ENCODE peak calls at places on chromosomes 5 and 9, in four cellular contexts. H, M, O and W are unnamed samples.

GRCh38 chr5:133924221-133924920 is 44.1 kb downstream of the C5orf15 start:
- DNase-seq in H (no peak), M (no peak), O (no peak), W (no peak)

GRCh38 chr5:141747152-141747640 is 65.2 kb upstream of the ARAP3 start:
- DNase-seq in H (no peak), M (no peak), O (peak; percentile 97), W (peak; percentile 92)

GRCh38 chr5:173498286-173498685 is 118.2 kb downstream of the BOD1 start:
- DNase-seq in H (no peak), M (no peak), O (no peak), W (no peak)

GRCh38 chr9:928363-929042 is 48.0 kb upstream of the DMRT3 start:
- DNase-seq in H (no peak), M (no peak), O (no peak), W (no peak)

GRCh38 chr5:15598294-15598902 is 98.4 kb downstream of the FBXL7 start:
- DNase-seq in H (no peak), M (no peak), O (peak; percentile 15), W (no peak)

GRCh38 chr5:59037041-59037440 is 454.2 kb downstream of the RAB3C start:
- DNase-seq in H (no peak), M (no peak), O (no peak), W (no peak)

GRCh38 chr9:136237486-136238341 is 7.9 kb downstream of the QSOX2 start:
- DNase-seq in H (no peak), M (no peak), O (no peak), W (no peak)

GRCh38 chr5:175521313-175521833 is 43.0 kb downstream of the SFXN1 start:
- DNase-seq in H (no peak), M (peak; percentile 51), O (no peak), W (no peak)

GRCh38 chr5:106127341-106127781 is 1543.4 kb downstream of the EFNA5 start:
- DNase-seq in H (no peak), M (no peak), O (no peak), W (no peak)

GRCh38 chr5:100252040-100252439 is 283.1 kb upstream of the FAM174A start:
- DNase-seq in H (no peak), M (no peak), O (no peak), W (no peak)